ENCODE peak calls at places on chromosomes 7 and 10, in six cellular contexts. One of them, this sample, is unnamed.

GRCh38 chr7:150448789-150449147 is 1.7 kb upstream of the GIMAP8 start:
- DNase-seq in posterior cingulate gyrus: peak
- DNase-seq in NCI-H524 treated with DMSO at 0.1 percent for 48 hours: no peak
- DNase-seq in cardiac fibroblast: peak
- DNase-seq in NCI-H1105: peak
- DNase-seq in activated CD4-positive, alpha-beta T cell treated with anti-CD3 and anti-CD28 coated beads, Interleukin-2, amount 50 U/mL, for 4 hours: peak
- DNase-seq in this sample: peak

GRCh38 chr10:51892965-51893658 is 193.7 kb upstream of the CSTF2T start:
- DNase-seq in posterior cingulate gyrus: no peak
- DNase-seq in NCI-H524 treated with DMSO at 0.1 percent for 48 hours: no peak
- DNase-seq in cardiac fibroblast: peak
- DNase-seq in NCI-H1105: no peak
- DNase-seq in activated CD4-positive, alpha-beta T cell treated with anti-CD3 and anti-CD28 coated beads, Interleukin-2, amount 50 U/mL, for 4 hours: no peak
- DNase-seq in this sample: no peak

GRCh38 chr10:15209827-15210509 is 41.5 kb upstream of the NMT2 start:
- DNase-seq in posterior cingulate gyrus: peak
- DNase-seq in NCI-H524 treated with DMSO at 0.1 percent for 48 hours: peak
- DNase-seq in cardiac fibroblast: peak
- DNase-seq in NCI-H1105: peak
- DNase-seq in activated CD4-positive, alpha-beta T cell treated with anti-CD3 and anti-CD28 coated beads, Interleukin-2, amount 50 U/mL, for 4 hours: peak
- DNase-seq in this sample: peak

GRCh38 chr10:94403823-94404228 is 1.5 kb downstream of the TBC1D12 start:
- DNase-seq in posterior cingulate gyrus: no peak
- DNase-seq in NCI-H524 treated with DMSO at 0.1 percent for 48 hours: no peak
- DNase-seq in cardiac fibroblast: peak
- DNase-seq in NCI-H1105: peak
- DNase-seq in activated CD4-positive, alpha-beta T cell treated with anti-CD3 and anti-CD28 coated beads, Interleukin-2, amount 50 U/mL, for 4 hours: no peak
- DNase-seq in this sample: no peak

GRCh38 chr7:151494569-151495284 is 25.0 kb downstream of the RHEB start:
- DNase-seq in posterior cingulate gyrus: no peak
- DNase-seq in NCI-H524 treated with DMSO at 0.1 percent for 48 hours: no peak
- DNase-seq in cardiac fibroblast: no peak
- DNase-seq in NCI-H1105: no peak
- DNase-seq in activated CD4-positive, alpha-beta T cell treated with anti-CD3 and anti-CD28 coated beads, Interleukin-2, amount 50 U/mL, for 4 hours: no peak
- DNase-seq in this sample: no peak

GRCh38 chr10:5500162-5500670 is 846 bp upstream of the CALML5 start:
- DNase-seq in posterior cingulate gyrus: peak
- DNase-seq in NCI-H524 treated with DMSO at 0.1 percent for 48 hours: no peak
- DNase-seq in cardiac fibroblast: no peak
- DNase-seq in NCI-H1105: no peak
- DNase-seq in activated CD4-positive, alpha-beta T cell treated with anti-CD3 and anti-CD28 coated beads, Interleukin-2, amount 50 U/mL, for 4 hours: no peak
- DNase-seq in this sample: no peak

GRCh38 chr7:32299133-32299702 is 191.0 kb downstream of the LSM5 start:
- DNase-seq in posterior cingulate gyrus: no peak
- DNase-seq in NCI-H524 treated with DMSO at 0.1 percent for 48 hours: no peak
- DNase-seq in cardiac fibroblast: peak
- DNase-seq in NCI-H1105: no peak
- DNase-seq in activated CD4-positive, alpha-beta T cell treated with anti-CD3 and anti-CD28 coated beads, Interleukin-2, amount 50 U/mL, for 4 hours: no peak
- DNase-seq in this sample: no peak

GRCh38 chr10:25815999-25816768 is 117.8 kb upstream of the MYO3A start:
- DNase-seq in posterior cingulate gyrus: no peak
- DNase-seq in NCI-H524 treated with DMSO at 0.1 percent for 48 hours: no peak
- DNase-seq in cardiac fibroblast: peak
- DNase-seq in NCI-H1105: no peak
- DNase-seq in activated CD4-positive, alpha-beta T cell treated with anti-CD3 and anti-CD28 coated beads, Interleukin-2, amount 50 U/mL, for 4 hours: no peak
- DNase-seq in this sample: no peak

GRCh38 chr10:100518761-100519241 is 860 bp downstream of the SEC31B start:
- DNase-seq in posterior cingulate gyrus: no peak
- DNase-seq in NCI-H524 treated with DMSO at 0.1 percent for 48 hours: peak
- DNase-seq in cardiac fibroblast: peak
- DNase-seq in NCI-H1105: peak
- DNase-seq in activated CD4-positive, alpha-beta T cell treated with anti-CD3 and anti-CD28 coated beads, Interleukin-2, amount 50 U/mL, for 4 hours: peak
- DNase-seq in this sample: peak

GRCh38 chr10:3687510-3688081 is 97.4 kb downstream of the KLF6 start:
- DNase-seq in posterior cingulate gyrus: no peak
- DNase-seq in NCI-H524 treated with DMSO at 0.1 percent for 48 hours: no peak
- DNase-seq in cardiac fibroblast: peak
- DNase-seq in NCI-H1105: no peak
- DNase-seq in activated CD4-positive, alpha-beta T cell treated with anti-CD3 and anti-CD28 coated beads, Interleukin-2, amount 50 U/mL, for 4 hours: no peak
- DNase-seq in this sample: no peak

GRCh38 chr7:15424468-15424867 is 137.3 kb downstream of the AGMO start:
- DNase-seq in posterior cingulate gyrus: no peak
- DNase-seq in NCI-H524 treated with DMSO at 0.1 percent for 48 hours: no peak
- DNase-seq in cardiac fibroblast: peak
- DNase-seq in NCI-H1105: no peak
- DNase-seq in activated CD4-positive, alpha-beta T cell treated with anti-CD3 and anti-CD28 coated beads, Interleukin-2, amount 50 U/mL, for 4 hours: no peak
- DNase-seq in this sample: no peak

GRCh38 chr7:106068986-106069385 is 43.1 kb downstream of the SYPL1 start:
- DNase-seq in posterior cingulate gyrus: no peak
- DNase-seq in NCI-H524 treated with DMSO at 0.1 percent for 48 hours: no peak
- DNase-seq in cardiac fibroblast: no peak
- DNase-seq in NCI-H1105: no peak
- DNase-seq in activated CD4-positive, alpha-beta T cell treated with anti-CD3 and anti-CD28 coated beads, Interleukin-2, amount 50 U/mL, for 4 hours: no peak
- DNase-seq in this sample: no peak

GRCh38 chr7:44158060-44158872 is 17.1 kb upstream of the MYL7 start:
- DNase-seq in posterior cingulate gyrus: no peak
- DNase-seq in NCI-H524 treated with DMSO at 0.1 percent for 48 hours: no peak
- DNase-seq in cardiac fibroblast: no peak
- DNase-seq in NCI-H1105: no peak
- DNase-seq in activated CD4-positive, alpha-beta T cell treated with anti-CD3 and anti-CD28 coated beads, Interleukin-2, amount 50 U/mL, for 4 hours: no peak
- DNase-seq in this sample: no peak

GRCh38 chr7:74020396-74020795 is 7.6 kb upstream of the ELN start:
- DNase-seq in posterior cingulate gyrus: no peak
- DNase-seq in NCI-H524 treated with DMSO at 0.1 percent for 48 hours: no peak
- DNase-seq in cardiac fibroblast: no peak
- DNase-seq in NCI-H1105: no peak
- DNase-seq in activated CD4-positive, alpha-beta T cell treated with anti-CD3 and anti-CD28 coated beads, Interleukin-2, amount 50 U/mL, for 4 hours: no peak
- DNase-seq in this sample: no peak

GRCh38 chr10:4294271-4294670 is 509.3 kb upstream of the KLF6 start:
- DNase-seq in posterior cingulate gyrus: no peak
- DNase-seq in NCI-H524 treated with DMSO at 0.1 percent for 48 hours: no peak
- DNase-seq in cardiac fibroblast: no peak
- DNase-seq in NCI-H1105: no peak
- DNase-seq in activated CD4-positive, alpha-beta T cell treated with anti-CD3 and anti-CD28 coated beads, Interleukin-2, amount 50 U/mL, for 4 hours: no peak
- DNase-seq in this sample: no peak

GRCh38 chr10:118785566-118785965 is 30.8 kb upstream of the CACUL1 start:
- DNase-seq in posterior cingulate gyrus: no peak
- DNase-seq in NCI-H524 treated with DMSO at 0.1 percent for 48 hours: no peak
- DNase-seq in cardiac fibroblast: no peak
- DNase-seq in NCI-H1105: no peak
- DNase-seq in activated CD4-positive, alpha-beta T cell treated with anti-CD3 and anti-CD28 coated beads, Interleukin-2, amount 50 U/mL, for 4 hours: no peak
- DNase-seq in this sample: no peak